ENCODE peak calls at places on chromosomes 2 and 18, in four cellular contexts. H is AG04449; W is CD4-positive, CD25-positive, alpha-beta regulatory T cell; F is CD8-positive, alpha-beta T cell. E is an unnamed sample.

GRCh38 chr2:200477667-200478121 is 32.2 kb downstream of the KCTD18 start:
- DNase-seq in W (no peak), H (no peak), F (no peak), E (no peak)

GRCh38 chr2:25323042-25323514 is 18.6 kb downstream of the DNMT3A start:
- DNase-seq in W (peak), F (peak), H (no peak), E (no peak)

GRCh38 chr18:76348267-76349066 is 146.6 kb downstream of the ZNF516 start:
- DNase-seq in F (no peak), H (no peak), W (no peak), E (no peak)

GRCh38 chr2:95314964-95315611 is 17.9 kb downstream of the KCNIP3 start:
- DNase-seq in H (no peak), F (no peak), W (peak), E (no peak)

GRCh38 chr2:182586426-182586825 is 129.6 kb upstream of the DNAJC10 start:
- DNase-seq in W (no peak), H (no peak), F (no peak), E (no peak)

GRCh38 chr18:75553021-75553420 is 125.5 kb upstream of the SMIM21 start:
- DNase-seq in H (no peak), F (no peak), W (no peak), E (no peak)

GRCh38 chr2:79585701-79586428 is 73.0 kb downstream of the CTNNA2 start:
- DNase-seq in W (no peak), H (no peak), F (no peak), E (no peak)

GRCh38 chr2:171958475-171958874 is 36.2 kb downstream of the HAT1 start:
- DNase-seq in W (no peak), H (peak), F (no peak), E (no peak)

GRCh38 chr2:23199115-23199918 is 185.7 kb upstream of the KLHL29 start:
- DNase-seq in H (no peak), F (no peak), W (peak), E (peak)

GRCh38 chr2:8551622-8552074 is 130.2 kb upstream of the ID2 start:
- DNase-seq in H (no peak), F (no peak), W (no peak), E (no peak)

GRCh38 chr2:47039913-47040562 is 115.1 kb downstream of the STPG4 start:
- DNase-seq in F (no peak), W (no peak), H (no peak), E (no peak)

GRCh38 chr2:172858473-172858745 is 122.8 kb downstream of the RAPGEF4 start:
- DNase-seq in F (no peak), H (no peak), W (no peak), E (no peak)

GRCh38 chr18:59298871-59299270 is 19.6 kb downstream of the CPLX4 start:
- DNase-seq in H (no peak), W (no peak), F (no peak), E (no peak)

GRCh38 chr2:31138037-31138962 is at the start of gene GALNT14:
- DNase-seq in F (no peak), H (no peak), W (peak), E (no peak)

GRCh38 chr18:76496200-76496890 is 1.3 kb upstream of the ZNF516 start:
- DNase-seq in H (no peak), W (peak), F (peak), E (no peak)

GRCh38 chr2:96207073-96207777 is 1.4 kb downstream of the STARD7 start:
- DNase-seq in F (no peak), H (no peak), W (peak), E (no peak)

GRCh38 chr2:240601061-240601830 is 14.7 kb downstream of the CAPN10 start:
- DNase-seq in F (no peak), H (no peak), W (no peak), E (no peak)

GRCh38 chr2:170282851-170283250 is 104.9 kb downstream of the MYO3B start:
- DNase-seq in H (no peak), F (no peak), W (no peak), E (no peak)

GRCh38 chr2:205570641-205571040 is 111.7 kb upstream of the NRP2 start:
- DNase-seq in F (no peak), W (no peak), H (no peak), E (no peak)

GRCh38 chr2:240396623-240397541 is 38.6 kb upstream of the GPC1 start:
- DNase-seq in F (no peak), W (no peak), H (no peak), E (no peak)

GRCh38 chr2:55109219-55109891 is 59.1 kb upstream of the RTN4 start:
- DNase-seq in F (no peak), W (no peak), H (no peak), E (no peak)

GRCh38 chr2:71776227-71776626 is 322.9 kb downstream of the DYSF start:
- DNase-seq in H (no peak), W (no peak), F (no peak), E (no peak)

GRCh38 chr2:223797073-223797472 is 40.3 kb downstream of the AP1S3 start:
- DNase-seq in H (no peak), W (no peak), F (no peak), E (no peak)

GRCh38 chr2:101080214-101081068 is 70.7 kb downstream of the TBC1D8 start:
- DNase-seq in W (no peak), H (no peak), F (no peak), E (no peak)

GRCh38 chr2:106030287-106031268 is 163.5 kb downstream of the UXS1 start:
- DNase-seq in H (peak), W (no peak), F (no peak), E (no peak)

GRCh38 chr2:118536306-118536705 is 311.1 kb downstream of the EN1 start:
- DNase-seq in H (no peak), W (no peak), F (no peak), E (no peak)

GRCh38 chr18:39752351-39752750 is 2186.8 kb upstream of the CELF4 start:
- DNase-seq in F (no peak), W (no peak), H (no peak), E (no peak)

GRCh38 chr2:42777883-42778805 is 14.2 kb upstream of the OXER1 start:
- DNase-seq in W (no peak), F (no peak), H (peak), E (no peak)

GRCh38 chr2:70388128-70388527 is 86.3 kb upstream of the FAM136A start:
- DNase-seq in H (no peak), F (no peak), W (no peak), E (no peak)

GRCh38 chr2:44237221-44237620 is 38.1 kb upstream of the SLC3A1 start:
- DNase-seq in F (peak), H (no peak), W (peak), E (peak)

DNA sequence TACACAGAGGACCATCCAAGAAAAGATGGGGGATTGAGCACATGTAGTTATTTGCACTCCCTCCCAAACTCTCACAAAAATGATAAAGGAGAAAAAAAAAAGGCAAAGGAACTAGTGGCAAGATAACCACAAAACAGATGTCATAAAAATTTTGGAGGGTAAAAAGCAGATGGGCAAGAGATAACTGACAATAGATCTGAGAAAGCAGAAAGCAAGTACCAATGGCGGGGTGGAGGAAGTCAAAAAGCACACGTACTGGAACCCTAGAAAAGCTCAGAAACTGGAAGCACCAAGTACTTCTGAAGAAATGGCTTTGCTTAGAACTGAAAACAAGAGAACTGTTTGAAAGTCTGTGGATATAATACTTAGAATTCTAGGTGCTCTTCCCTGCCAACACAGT is 81.9 kb downstream of the WDPCP start:
- DNase-seq in H (no peak), F (no peak), W (peak), E (peak)
- H3K4me3 ChIP-seq in H (no peak), F (no peak), W (no peak), E (peak)

GRCh38 chr2:1321297-1321696 is 92.0 kb upstream of the TPO start:
- DNase-seq in W (no peak), F (no peak), H (no peak), E (no peak)
- H3K4me3 ChIP-seq in W (no peak), F (no peak), H (no peak), E (no peak)

DNA sequence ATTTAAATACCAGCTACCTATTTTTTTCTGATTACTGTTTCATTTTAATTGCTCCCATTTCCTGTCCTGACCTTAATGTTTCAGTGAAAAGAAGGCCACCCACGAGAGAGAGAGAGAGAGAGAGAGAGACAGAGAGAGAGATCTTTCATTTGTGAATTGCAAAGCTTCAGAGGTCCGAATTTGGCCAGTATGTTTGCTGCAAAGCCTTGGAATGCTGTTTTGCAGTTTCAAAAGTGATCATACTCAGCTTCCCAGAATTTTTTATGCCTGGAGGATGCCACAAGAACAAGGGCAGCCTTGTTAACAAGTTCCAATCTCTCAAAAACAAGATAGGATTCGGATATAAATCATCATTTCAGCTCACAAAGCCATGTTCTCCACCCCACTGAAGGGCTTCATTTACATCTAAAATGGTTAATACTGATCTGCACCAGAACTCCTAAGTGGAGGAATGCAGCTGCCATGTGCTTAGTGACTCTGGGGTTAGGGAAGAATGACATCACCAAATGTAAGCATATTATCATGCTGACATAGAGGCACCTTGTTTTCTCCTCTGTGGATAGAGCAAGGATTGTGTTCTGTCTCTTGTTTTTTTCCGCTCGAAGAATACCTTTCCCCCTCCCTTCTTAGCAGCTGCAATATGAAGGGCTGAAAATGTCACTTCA is 478.4 kb downstream of the ARHGAP15 start:
- DNase-seq in F (no peak), W (no peak), H (no peak), E (no peak)
- H3K4me3 ChIP-seq in F (no peak), W (no peak), H (no peak), E (no peak)

GRCh38 chr2:138182276-138182675 is 218.0 kb downstream of the HNMT start:
- DNase-seq in W (no peak), F (no peak), H (no peak), E (no peak)
- H3K4me3 ChIP-seq in W (no peak), F (no peak), H (no peak), E (no peak)

GRCh38 chr18:57741273-57741672 is 61.8 kb downstream of the ATP8B1 start:
- DNase-seq in W (no peak), H (no peak), F (no peak), E (no peak)

GRCh38 chr18:57733861-57734260 is 69.3 kb downstream of the ATP8B1 start:
- DNase-seq in F (no peak), W (no peak), H (no peak), E (no peak)

GRCh38 chr18:57743008-57743407 is 60.1 kb downstream of the ATP8B1 start:
- DNase-seq in H (peak), F (no peak), W (no peak), E (no peak)

GRCh38 chr18:57737661-57738060 is 65.5 kb downstream of the ATP8B1 start:
- DNase-seq in W (no peak), H (peak), F (no peak), E (no peak)

DNA sequence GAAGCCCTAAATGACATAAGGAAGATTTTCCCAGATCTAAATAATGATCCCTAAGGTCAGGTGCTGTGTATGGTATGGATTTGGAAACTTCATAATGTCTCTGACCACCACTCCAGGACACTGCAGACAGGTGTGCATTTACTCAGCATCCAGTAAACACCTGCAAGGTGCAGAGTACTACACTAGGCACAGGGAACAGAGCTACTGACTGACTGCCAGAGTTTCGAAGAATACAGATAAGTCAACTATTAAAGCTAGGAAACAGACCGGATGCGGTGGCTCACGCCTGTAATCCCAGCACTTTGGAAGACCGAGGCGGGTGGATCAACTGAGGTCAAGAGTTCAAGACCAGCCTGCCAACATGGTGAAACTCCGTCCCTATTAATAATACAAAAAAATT is 65.0 kb downstream of the ATP8B1 start:
- DNase-seq in W (no peak), F (no peak), H (no peak), E (no peak)
- H3K4me3 ChIP-seq in W (no peak), F (no peak), H (peak), E (no peak)